ENCODE peak calls at places on chromosomes 3 and 15, in five cellular contexts. One of them, this sample, is unnamed.

GRCh38 chr3:93843981-93844380 is 129.7 kb downstream of the PROS1 start:
- DNase-seq in H1: no peak
- DNase-seq in K562: no peak
- DNase-seq in GM12892: no peak
- DNase-seq in SK-N-SH: no peak
- DNase-seq in this sample: no peak

GRCh38 chr3:30161370-30161769 is 445.0 kb upstream of the TGFBR2 start:
- DNase-seq in K562: no peak
- DNase-seq in GM12892: no peak
- DNase-seq in H1: no peak
- DNase-seq in SK-N-SH: no peak
- DNase-seq in this sample: no peak

GRCh38 chr3:33417051-33417673 is 23.0 kb downstream of the UBP1 start:
- DNase-seq in GM12892: no peak
- DNase-seq in K562: no peak
- DNase-seq in SK-N-SH: no peak
- DNase-seq in H1: no peak
- DNase-seq in this sample: no peak

GRCh38 chr3:126938520-126939346 is 44.2 kb upstream of the PLXNA1 start:
- DNase-seq in GM12892: no peak
- DNase-seq in H1: no peak
- DNase-seq in K562: no peak
- DNase-seq in SK-N-SH: no peak
- DNase-seq in this sample: no peak

GRCh38 chr15:68218847-68219798 is 10.4 kb downstream of the CLN6 start:
- DNase-seq in GM12892: no peak
- DNase-seq in H1: no peak
- DNase-seq in K562: peak
- DNase-seq in SK-N-SH: peak
- DNase-seq in this sample: no peak

GRCh38 chr3:142888484-142889262 is at the start of gene PCOLCE2:
- DNase-seq in K562: peak
- DNase-seq in SK-N-SH: peak
- DNase-seq in H1: no peak
- DNase-seq in GM12892: peak
- DNase-seq in this sample: peak

GRCh38 chr3:98956008-98956407 is 54.5 kb upstream of the DCBLD2 start:
- DNase-seq in H1: no peak
- DNase-seq in GM12892: no peak
- DNase-seq in SK-N-SH: no peak
- DNase-seq in K562: no peak
- DNase-seq in this sample: no peak

GRCh38 chr3:60856299-60857046 is 394.8 kb downstream of the FHIT start:
- DNase-seq in K562: no peak
- DNase-seq in H1: no peak
- DNase-seq in SK-N-SH: no peak
- DNase-seq in GM12892: no peak
- DNase-seq in this sample: no peak

GRCh38 chr3:72458365-72458764 is 389.9 kb downstream of the SHQ1 start:
- DNase-seq in H1: no peak
- DNase-seq in K562: no peak
- DNase-seq in SK-N-SH: no peak
- DNase-seq in GM12892: no peak
- DNase-seq in this sample: no peak

GRCh38 chr15:29401644-29402043 is 132.0 kb upstream of the NSMCE3 start:
- DNase-seq in GM12892: no peak
- DNase-seq in SK-N-SH: no peak
- DNase-seq in K562: no peak
- DNase-seq in H1: no peak
- DNase-seq in this sample: no peak

GRCh38 chr3:49998326-49998725 is 58.4 kb downstream of the RBM6 start:
- DNase-seq in SK-N-SH: no peak
- DNase-seq in H1: no peak
- DNase-seq in K562: no peak
- DNase-seq in GM12892: no peak
- DNase-seq in this sample: no peak

GRCh38 chr3:15708882-15709677 is 88.7 kb downstream of the ANKRD28 start:
- DNase-seq in H1: no peak
- DNase-seq in SK-N-SH: no peak
- DNase-seq in GM12892: no peak
- DNase-seq in K562: no peak
- DNase-seq in this sample: no peak

GRCh38 chr3:184171562-184171961 is 3.1 kb upstream of the AP2M1 start:
- DNase-seq in GM12892: peak
- DNase-seq in H1: no peak
- DNase-seq in SK-N-SH: no peak
- DNase-seq in K562: peak
- DNase-seq in this sample: no peak

GRCh38 chr15:95919460-95919859 is 411.0 kb upstream of the NR2F2 start:
- DNase-seq in H1: no peak
- DNase-seq in SK-N-SH: no peak
- DNase-seq in K562: no peak
- DNase-seq in GM12892: no peak
- DNase-seq in this sample: no peak

GRCh38 chr15:68609618-68610017 is 30.8 kb downstream of the CORO2B start:
- DNase-seq in K562: no peak
- DNase-seq in SK-N-SH: no peak
- DNase-seq in GM12892: no peak
- DNase-seq in H1: no peak
- DNase-seq in this sample: no peak

GRCh38 chr3:159635047-159635641 is 353.5 kb upstream of the IL12A start:
- DNase-seq in H1: no peak
- DNase-seq in K562: no peak
- DNase-seq in SK-N-SH: no peak
- DNase-seq in GM12892: no peak
- DNase-seq in this sample: no peak

GRCh38 chr3:58492385-58492970 is 582 bp downstream of the KCTD6 start:
- DNase-seq in SK-N-SH: peak
- DNase-seq in K562: no peak
- DNase-seq in GM12892: no peak
- DNase-seq in H1: no peak
- DNase-seq in this sample: no peak

GRCh38 chr15:63157891-63158431 is 684 bp upstream of the RPS27L start:
- DNase-seq in SK-N-SH: peak
- DNase-seq in K562: peak
- DNase-seq in H1: no peak
- DNase-seq in GM12892: no peak
- DNase-seq in this sample: no peak

GRCh38 chr3:197736010-197736490 is 654 bp downstream of the RUBCN start:
- DNase-seq in GM12892: peak
- DNase-seq in H1: no peak
- DNase-seq in SK-N-SH: peak
- DNase-seq in K562: no peak
- DNase-seq in this sample: no peak

GRCh38 chr3:119350114-119350513 is 55.9 kb downstream of the ARHGAP31 start:
- DNase-seq in SK-N-SH: no peak
- DNase-seq in H1: peak
- DNase-seq in K562: no peak
- DNase-seq in GM12892: no peak
- DNase-seq in this sample: no peak

GRCh38 chr3:171838218-171838720 is 4.9 kb upstream of the TMEM212 start:
- DNase-seq in K562: no peak
- DNase-seq in GM12892: no peak
- DNase-seq in H1: no peak
- DNase-seq in SK-N-SH: no peak
- DNase-seq in this sample: no peak

GRCh38 chr3:48268381-48268935 is 27.6 kb downstream of the ZNF589 start:
- DNase-seq in K562: no peak
- DNase-seq in SK-N-SH: no peak
- DNase-seq in H1: no peak
- DNase-seq in GM12892: peak
- DNase-seq in this sample: no peak

DNA sequence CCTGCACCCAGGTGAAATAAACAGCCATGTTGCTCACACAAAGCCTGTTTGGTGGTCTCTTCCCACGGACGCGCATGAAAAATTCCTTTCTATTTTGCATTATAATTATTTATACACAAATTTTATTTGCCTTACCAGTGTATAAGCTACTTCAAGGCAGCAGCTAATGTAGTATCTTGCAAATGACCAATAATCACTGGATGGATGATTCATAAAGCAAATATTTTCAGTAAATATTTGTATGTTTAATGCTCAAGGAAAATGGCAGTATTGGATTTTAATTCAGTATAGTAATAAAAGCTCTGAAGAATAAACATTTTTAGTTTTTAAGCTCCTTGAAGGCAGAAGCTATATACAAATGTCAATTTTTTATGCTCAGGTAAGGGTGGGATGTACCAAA is 158.7 kb upstream of the NANOGP8 start:
- DNase-seq in GM12892: no peak
- DNase-seq in SK-N-SH: no peak
- DNase-seq in K562: no peak
- DNase-seq in H1: no peak
- DNase-seq in this sample: no peak
- TF ChIP-seq TAF1 in GM12892: no peak
- TF ChIP-seq TAF1 in SK-N-SH: no peak
- TF ChIP-seq TAF1 in K562: no peak
- TF ChIP-seq TAF1 in H1: no peak
- TF ChIP-seq TAF1 in this sample: no peak

DNA sequence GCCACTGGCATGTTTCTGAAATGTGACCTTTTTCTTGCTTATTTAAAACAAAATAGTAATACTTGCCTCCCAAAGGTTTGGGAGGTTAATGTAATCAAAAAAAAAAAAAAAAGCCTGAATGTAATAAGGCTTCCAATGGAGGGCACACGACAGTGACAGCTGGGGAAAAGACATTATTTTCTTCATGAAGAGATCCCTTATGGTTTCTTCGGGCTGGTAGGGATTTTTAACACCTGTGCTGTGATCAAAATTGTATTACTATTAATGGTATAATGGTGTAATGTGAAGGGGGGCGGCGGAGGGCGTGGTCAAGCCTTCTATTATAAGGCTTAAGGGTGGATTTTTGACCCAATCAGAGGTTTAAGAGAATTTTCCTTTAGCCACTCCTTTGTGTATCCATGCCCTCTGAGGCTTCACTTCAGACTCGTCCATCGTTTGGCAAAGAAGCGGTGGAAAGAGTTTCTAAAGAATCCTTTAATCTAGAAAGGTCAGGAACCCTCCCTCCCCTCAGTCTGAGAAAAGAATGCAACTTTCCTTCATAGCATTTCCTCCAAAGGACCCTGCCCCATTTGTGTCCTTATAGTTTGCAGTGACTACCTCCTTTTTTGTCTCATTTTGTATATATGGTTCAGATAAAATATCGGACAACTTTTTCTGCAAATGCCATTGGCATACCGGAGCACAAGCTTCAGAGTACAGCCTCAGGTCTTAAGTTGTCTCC is 89.5 kb upstream of the CHD2 start:
- DNase-seq in K562: peak
- DNase-seq in H1: no peak
- DNase-seq in GM12892: no peak
- DNase-seq in SK-N-SH: no peak
- DNase-seq in this sample: no peak
- TF ChIP-seq POLR2AphosphoS5 in K562: peak
- TF ChIP-seq POLR2AphosphoS5 in H1: peak
- TF ChIP-seq POLR2AphosphoS5 in GM12892: no peak
- TF ChIP-seq POLR2AphosphoS5 in SK-N-SH: peak
- TF ChIP-seq POLR2AphosphoS5 in this sample: peak

GRCh38 chr3:161096771-161097367 is 8.3 kb downstream of the B3GALNT1 start:
- DNase-seq in GM12892: no peak
- DNase-seq in H1: peak
- DNase-seq in K562: no peak
- DNase-seq in SK-N-SH: peak
- DNase-seq in this sample: no peak
- TF ChIP-seq TAF1 in GM12892: no peak
- TF ChIP-seq TAF1 in H1: no peak
- TF ChIP-seq TAF1 in K562: no peak
- TF ChIP-seq TAF1 in SK-N-SH: no peak
- TF ChIP-seq TAF1 in this sample: no peak

GRCh38 chr3:192958219-192958872 is 40.7 kb upstream of the MB21D2 start:
- DNase-seq in SK-N-SH: no peak
- DNase-seq in K562: no peak
- DNase-seq in H1: no peak
- DNase-seq in GM12892: no peak
- DNase-seq in this sample: no peak

DNA sequence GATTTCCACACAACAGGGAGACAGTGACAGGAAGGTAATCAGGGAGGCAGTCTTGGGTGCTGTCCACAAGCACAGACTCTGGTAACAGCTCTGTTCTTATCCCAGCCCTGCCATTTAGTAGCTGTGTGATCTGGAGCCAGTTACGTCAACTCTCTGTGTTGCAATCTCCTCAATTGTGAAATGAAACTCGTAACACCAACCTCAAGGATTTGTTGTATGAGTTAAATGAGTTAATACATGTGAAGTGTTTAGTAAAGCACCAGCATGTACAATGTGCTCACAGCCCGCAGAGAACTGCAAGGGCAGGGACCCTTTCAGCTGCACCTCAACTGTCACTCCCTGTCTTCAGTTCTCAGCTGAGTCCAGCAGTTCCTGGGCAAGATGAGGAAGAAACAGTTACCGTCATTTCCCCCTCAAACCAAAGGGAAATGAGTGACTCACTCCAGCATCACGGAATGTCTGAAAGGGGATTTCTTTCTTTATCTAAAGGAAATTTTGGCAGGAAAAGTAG is 39.8 kb upstream of the MB21D2 start:
- DNase-seq in H1: no peak
- DNase-seq in GM12892: no peak
- DNase-seq in K562: no peak
- DNase-seq in SK-N-SH: no peak
- DNase-seq in this sample: no peak
- TF ChIP-seq POLR2AphosphoS5 in H1: no peak
- TF ChIP-seq POLR2AphosphoS5 in GM12892: no peak
- TF ChIP-seq POLR2AphosphoS5 in K562: no peak
- TF ChIP-seq POLR2AphosphoS5 in SK-N-SH: no peak
- TF ChIP-seq POLR2AphosphoS5 in this sample: no peak

GRCh38 chr3:11635671-11636371 is 7.9 kb downstream of the VGLL4 start:
- DNase-seq in SK-N-SH: no peak
- DNase-seq in GM12892: no peak
- DNase-seq in H1: no peak
- DNase-seq in K562: no peak
- DNase-seq in this sample: no peak
- TF ChIP-seq TAF1 in SK-N-SH: no peak
- TF ChIP-seq TAF1 in GM12892: no peak
- TF ChIP-seq TAF1 in H1: no peak
- TF ChIP-seq TAF1 in K562: no peak
- TF ChIP-seq TAF1 in this sample: no peak

DNA sequence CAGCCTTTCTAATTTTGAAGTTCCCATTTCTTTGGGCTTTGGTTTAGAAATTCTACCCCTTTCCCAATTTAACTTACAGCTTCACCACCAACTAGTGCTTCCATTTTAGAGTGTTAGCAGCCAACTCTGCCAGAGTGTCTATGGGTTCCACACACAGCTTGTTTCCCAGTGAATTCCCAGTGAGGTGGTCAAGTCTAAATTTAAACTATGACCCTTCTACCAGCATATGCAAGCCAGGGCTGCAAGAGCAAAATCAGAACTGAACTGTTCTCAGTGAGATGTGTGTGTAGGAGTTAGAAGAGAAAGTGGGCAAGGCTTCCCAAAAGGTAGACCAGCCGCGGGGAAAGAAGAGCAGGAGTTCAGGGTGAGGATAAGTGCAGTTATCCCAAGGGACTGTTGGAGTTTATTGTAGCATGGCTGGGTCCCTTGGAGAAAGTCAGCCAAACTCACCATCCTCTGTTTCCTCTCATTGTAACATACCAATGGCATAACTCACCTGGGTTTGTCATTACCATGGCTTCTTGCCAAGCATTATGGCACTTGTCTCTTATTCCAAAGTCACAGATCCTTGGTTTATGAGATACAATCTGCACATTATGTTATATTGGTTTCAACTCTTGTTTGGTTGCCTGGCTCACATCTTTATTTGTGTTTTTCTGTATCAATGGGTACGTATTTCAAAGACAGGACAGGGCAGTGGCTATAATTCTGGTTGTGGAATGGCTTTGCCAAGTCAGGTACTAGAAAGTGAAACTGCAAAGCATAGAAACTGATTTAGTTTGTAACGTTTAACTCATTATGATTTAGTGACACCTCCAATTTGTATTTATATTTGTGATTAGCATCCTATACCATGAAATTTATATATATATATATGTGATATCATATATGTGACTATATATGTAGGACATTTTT is 130.2 kb upstream of the UMPS start:
- DNase-seq in SK-N-SH: no peak
- DNase-seq in GM12892: no peak
- DNase-seq in K562: no peak
- DNase-seq in H1: no peak
- DNase-seq in this sample: no peak
- TF ChIP-seq POLR2AphosphoS5 in SK-N-SH: no peak
- TF ChIP-seq POLR2AphosphoS5 in GM12892: no peak
- TF ChIP-seq POLR2AphosphoS5 in K562: no peak
- TF ChIP-seq POLR2AphosphoS5 in H1: no peak
- TF ChIP-seq POLR2AphosphoS5 in this sample: no peak